ENCODE peak calls at places on chromosomes 11 and 22, in seven cellular contexts. T is tibial nerve, V is sigmoid colon, I is adrenal gland, U is fibroblast of villous mesenchyme, P is GM20000, S is LNCaP clone FGC. Z is an unnamed sample.

GRCh38 chr11:20754957-20755356 is 85.6 kb downstream of the NELL1 start:
- DNase-seq in T (no peak), V (no peak), I (no peak), U (no peak), P (no peak), S (no peak), Z (no peak)

GRCh38 chr11:126546191-126546590 is 190.7 kb downstream of the ST3GAL4 start:
- DNase-seq in T (no peak), V (no peak), I (no peak), U (no peak), P (no peak), S (no peak), Z (no peak)

GRCh38 chr22:30267382-30268302 is 991 bp upstream of the OSM start:
- DNase-seq in T (no peak), V (no peak), I (no peak), U (no peak), P (no peak), S (no peak), Z (no peak)

GRCh38 chr22:45709866-45710265 is 38.2 kb downstream of the ATXN10 start:
- DNase-seq in T (no peak), V (no peak), I (no peak), U (peak; percentile 44), P (no peak), S (no peak), Z (no peak)

GRCh38 chr11:97079244-97079643 is 689.4 kb downstream of the JRKL start:
- DNase-seq in T (no peak), V (no peak), I (no peak), U (no peak), P (peak; percentile 14), S (no peak), Z (no peak)

GRCh38 chr11:19715373-19715772 is 2.7 kb downstream of the NAV2 start:
- DNase-seq in T (no peak), V (no peak), I (no peak), U (peak; percentile 63), P (no peak), S (no peak), Z (no peak)

GRCh38 chr11:69220581-69221051 is 64.9 kb downstream of the SMIM38 start:
- DNase-seq in T (no peak), V (peak; percentile 54), I (no peak), U (no peak), P (no peak), S (no peak), Z (no peak)

GRCh38 chr11:78000193-78000592 is 5.7 kb upstream of the INTS4 start:
- DNase-seq in T (no peak), V (no peak), I (peak; percentile 70), U (peak; percentile 79), P (peak; percentile 60), S (peak; percentile 79), Z (no peak)

GRCh38 chr22:49091917-49092545 is 735.6 kb downstream of the BRD1 start:
- DNase-seq in T (no peak), V (no peak), I (no peak), U (no peak), P (no peak), S (no peak), Z (no peak)

GRCh38 chr11:95087171-95087570 is 2.5 kb upstream of the ENDOD1 start:
- DNase-seq in T (no peak), V (no peak), I (no peak), U (no peak), P (no peak), S (peak; percentile 92), Z (no peak)

GRCh38 chr11:26017903-26018750 is 313.8 kb upstream of the ANO3 start:
- DNase-seq in T (no peak), V (no peak), I (no peak), U (no peak), P (no peak), S (peak; percentile 93), Z (no peak)

GRCh38 chr11:122706689-122707088 is 51.2 kb downstream of the UBASH3B start:
- DNase-seq in T (no peak), V (no peak), I (no peak), U (peak; percentile 68), P (no peak), S (no peak), Z (no peak)

GRCh38 chr11:76653674-76654309 is 16.8 kb downstream of the LRRC32 start:
- DNase-seq in T (peak; percentile 11), V (peak; percentile 84), I (peak; percentile 41), U (peak; percentile 98), P (no peak), S (no peak), Z (no peak)

GRCh38 chr11:66609951-66610617 is 6.3 kb upstream of the RBM14 start:
- DNase-seq in T (no peak), V (no peak), I (no peak), U (no peak), P (no peak), S (no peak), Z (peak; percentile 55)

GRCh38 chr11:117980716-117981115 is 5.5 kb upstream of the IL10RA start:
- DNase-seq in T (no peak), V (no peak), I (no peak), U (no peak), P (no peak), S (no peak), Z (no peak)

GRCh38 chr22:49966716-49967332 is 6.3 kb downstream of the PIM3 start:
- DNase-seq in T (peak; percentile 25), V (peak; percentile 83), I (peak; percentile 70), U (peak; percentile 89), P (no peak), S (no peak), Z (no peak)

GRCh38 chr22:29190051-29190450 is 15.6 kb upstream of the EMID1 start:
- DNase-seq in T (no peak), V (no peak), I (no peak), U (no peak), P (no peak), S (no peak), Z (no peak)

GRCh38 chr11:11552688-11553087 is 69.1 kb downstream of the GALNT18 start:
- DNase-seq in T (no peak), V (no peak), I (no peak), U (no peak), P (no peak), S (no peak), Z (no peak)

GRCh38 chr11:16896716-16897115 is 117.5 kb downstream of the PLEKHA7 start:
- DNase-seq in T (no peak), V (no peak), I (no peak), U (no peak), P (no peak), S (no peak), Z (no peak)

GRCh38 chr11:34669458-34669857 is 48.6 kb downstream of the EHF start:
- DNase-seq in T (no peak), V (no peak), I (no peak), U (no peak), P (no peak), S (no peak), Z (no peak)

GRCh38 chr11:104134760-104135159 is 29.2 kb downstream of the PDGFD start:
- DNase-seq in T (no peak), V (no peak), I (no peak), U (no peak), P (no peak), S (no peak), Z (no peak)

GRCh38 chr22:45731041-45731797 is 59.6 kb downstream of the ATXN10 start:
- DNase-seq in T (no peak), V (no peak), I (no peak), U (peak; percentile 23), P (no peak), S (no peak), Z (no peak)

GRCh38 chr11:68843052-68843561 is 1.4 kb upstream of the CPT1A start:
- DNase-seq in T (no peak), V (no peak), I (peak; percentile 56), U (peak; percentile 76), P (peak; percentile 72), S (no peak), Z (no peak)

GRCh38 chr22:26890870-26891269 is 233.5 kb downstream of the MIAT start:
- DNase-seq in T (no peak), V (no peak), I (no peak), U (no peak), P (no peak), S (no peak), Z (no peak)
- TF ChIP-seq CTCF in T (no peak), V (no peak), I (no peak), U (no peak), P (no peak), S (no peak), Z (peak; percentile 24)

GRCh38 chr11:102254047-102254446 is 63.2 kb upstream of the BIRC3 start:
- DNase-seq in T (no peak), V (no peak), I (no peak), U (no peak), P (peak; percentile 27), S (no peak), Z (no peak)
- TF ChIP-seq CTCF in T (no peak), V (no peak), I (peak; percentile 21), U (peak; percentile 37), P (peak; percentile 7), S (peak; percentile 24), Z (peak; percentile 20)

GRCh38 chr11:62394825-62395538 is 23.9 kb upstream of the SCGB1A1 start:
- DNase-seq in T (peak; percentile 76), V (peak; percentile 94), I (peak; percentile 84), U (peak; percentile 89), P (peak; percentile 80), S (peak; percentile 46), Z (peak; percentile 83)

GRCh38 chr11:62391642-62392425 is 27.0 kb upstream of the SCGB1A1 start:
- DNase-seq in T (no peak), V (no peak), I (no peak), U (no peak), P (no peak), S (no peak), Z (no peak)

GRCh38 chr11:62393735-62394134 is 25.1 kb upstream of the SCGB1A1 start:
- DNase-seq in T (no peak), V (no peak), I (no peak), U (no peak), P (no peak), S (no peak), Z (no peak)

GRCh38 chr11:62392506-62392905 is 26.3 kb upstream of the SCGB1A1 start:
- DNase-seq in T (no peak), V (no peak), I (no peak), U (no peak), P (no peak), S (no peak), Z (no peak)

DNA sequence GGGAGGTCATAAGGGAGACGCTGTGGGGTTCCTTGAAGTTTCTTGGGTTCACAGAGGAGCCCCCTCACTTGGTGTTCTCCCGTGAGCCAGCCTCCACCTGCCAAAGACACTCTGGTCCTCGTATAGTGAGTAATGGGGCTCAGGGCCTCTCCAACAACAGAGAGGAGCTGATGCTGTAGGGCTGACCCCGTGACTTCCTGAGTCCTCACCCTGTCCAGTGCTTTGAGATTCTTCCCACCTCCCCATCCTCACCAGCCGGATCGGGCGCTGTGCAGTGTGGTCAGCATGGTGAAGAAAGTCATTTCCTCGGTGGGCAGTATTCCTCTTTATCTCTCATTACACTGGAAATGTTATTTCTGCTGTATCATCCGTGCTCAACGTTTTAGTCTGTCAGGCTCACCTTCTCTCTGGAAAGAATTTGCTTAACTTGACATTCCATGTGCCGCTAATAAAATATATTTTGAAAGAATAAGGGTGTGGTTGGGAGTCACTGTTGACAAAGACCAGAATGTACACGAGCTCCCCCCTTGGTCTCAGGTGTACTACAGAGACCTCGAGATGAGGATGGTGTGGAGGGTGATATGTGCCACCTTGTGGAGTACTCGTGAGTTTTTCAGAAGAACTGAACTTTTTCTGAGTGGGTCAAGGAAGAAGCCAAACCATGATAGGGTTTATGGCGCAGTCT is 25.7 kb upstream of the SCGB1A1 start:
- DNase-seq in T (no peak), V (no peak), I (no peak), U (no peak), P (peak; percentile 37), S (no peak), Z (no peak)
- TF ChIP-seq CTCF in T (no peak), V (no peak), I (no peak), U (peak; percentile 15), P (peak; percentile 15), S (peak; percentile 64), Z (peak; percentile 19)

GRCh38 chr11:74043450-74043849 is 34.6 kb upstream of the UCP3 start:
- DNase-seq in T (no peak), V (no peak), I (no peak), U (no peak), P (no peak), S (no peak), Z (no peak)
- TF ChIP-seq CTCF in T (no peak), V (no peak), I (no peak), U (no peak), P (no peak), S (no peak), Z (no peak)

Z was measured in D721Med.